ENCODE peak calls at places on chromosomes 7 and 10, in five cellular contexts. One of them, this sample, is unnamed.

GRCh38 chr10:113359664-113360063 is 193.2 kb upstream of the HABP2 start:
- DNase-seq in gastrocnemius medialis: no peak
- DNase-seq in AG04449: no peak
- DNase-seq in Panc1: no peak
- DNase-seq in PC-3: no peak
- DNase-seq in this sample: no peak

GRCh38 chr7:22173884-22174573 is 182.9 kb downstream of the RAPGEF5 start:
- DNase-seq in AG04449: no peak
- DNase-seq in PC-3: peak; percentile 68
- DNase-seq in Panc1: no peak
- DNase-seq in gastrocnemius medialis: no peak
- DNase-seq in this sample: no peak

GRCh38 chr10:33900591-33900990 is 566.1 kb upstream of the NRP1 start:
- DNase-seq in gastrocnemius medialis: no peak
- DNase-seq in AG04449: no peak
- DNase-seq in PC-3: peak; percentile 49
- DNase-seq in Panc1: no peak
- DNase-seq in this sample: no peak

GRCh38 chr10:31158000-31158658 is 126.5 kb upstream of the ZNF438 start:
- DNase-seq in AG04449: no peak
- DNase-seq in PC-3: peak; percentile 25
- DNase-seq in gastrocnemius medialis: no peak
- DNase-seq in Panc1: no peak
- DNase-seq in this sample: no peak

GRCh38 chr10:102669206-102670064 is 25.2 kb downstream of the TRIM8 start:
- DNase-seq in gastrocnemius medialis: peak; percentile 91
- DNase-seq in Panc1: no peak
- DNase-seq in PC-3: peak; percentile 65
- DNase-seq in AG04449: no peak
- DNase-seq in this sample: no peak

GRCh38 chr7:33807779-33808482 is 97.4 kb upstream of the BMPER start:
- DNase-seq in gastrocnemius medialis: no peak
- DNase-seq in PC-3: peak; percentile 67
- DNase-seq in Panc1: no peak
- DNase-seq in AG04449: peak; percentile 62
- DNase-seq in this sample: peak; percentile 67

GRCh38 chr10:89466599-89467035 is 52.2 kb downstream of the IFIT5 start:
- DNase-seq in PC-3: peak; percentile 93
- DNase-seq in gastrocnemius medialis: no peak
- DNase-seq in AG04449: no peak
- DNase-seq in Panc1: no peak
- DNase-seq in this sample: no peak

GRCh38 chr7:95141755-95142154 is 182.6 kb downstream of the PON1 start:
- DNase-seq in AG04449: no peak
- DNase-seq in Panc1: no peak
- DNase-seq in PC-3: peak; percentile 41
- DNase-seq in gastrocnemius medialis: no peak
- DNase-seq in this sample: no peak

GRCh38 chr7:101677421-101678137 is 48.5 kb upstream of the MYL10 start:
- DNase-seq in PC-3: peak; percentile 38
- DNase-seq in AG04449: no peak
- DNase-seq in gastrocnemius medialis: no peak
- DNase-seq in Panc1: no peak
- DNase-seq in this sample: no peak

GRCh38 chr7:21104124-21104500 is 317.4 kb upstream of the SP8 start:
- DNase-seq in AG04449: no peak
- DNase-seq in gastrocnemius medialis: no peak
- DNase-seq in Panc1: no peak
- DNase-seq in PC-3: peak; percentile 30
- DNase-seq in this sample: no peak

GRCh38 chr10:116637830-116638229 is 17.1 kb downstream of the PNLIPRP2 start:
- DNase-seq in Panc1: no peak
- DNase-seq in PC-3: peak; percentile 25
- DNase-seq in AG04449: no peak
- DNase-seq in gastrocnemius medialis: no peak
- DNase-seq in this sample: no peak

GRCh38 chr10:96585726-96586418 is 940 bp downstream of the TM9SF3 start:
- DNase-seq in gastrocnemius medialis: no peak
- DNase-seq in PC-3: peak; percentile 6
- DNase-seq in Panc1: no peak
- DNase-seq in AG04449: no peak
- DNase-seq in this sample: no peak

DNA sequence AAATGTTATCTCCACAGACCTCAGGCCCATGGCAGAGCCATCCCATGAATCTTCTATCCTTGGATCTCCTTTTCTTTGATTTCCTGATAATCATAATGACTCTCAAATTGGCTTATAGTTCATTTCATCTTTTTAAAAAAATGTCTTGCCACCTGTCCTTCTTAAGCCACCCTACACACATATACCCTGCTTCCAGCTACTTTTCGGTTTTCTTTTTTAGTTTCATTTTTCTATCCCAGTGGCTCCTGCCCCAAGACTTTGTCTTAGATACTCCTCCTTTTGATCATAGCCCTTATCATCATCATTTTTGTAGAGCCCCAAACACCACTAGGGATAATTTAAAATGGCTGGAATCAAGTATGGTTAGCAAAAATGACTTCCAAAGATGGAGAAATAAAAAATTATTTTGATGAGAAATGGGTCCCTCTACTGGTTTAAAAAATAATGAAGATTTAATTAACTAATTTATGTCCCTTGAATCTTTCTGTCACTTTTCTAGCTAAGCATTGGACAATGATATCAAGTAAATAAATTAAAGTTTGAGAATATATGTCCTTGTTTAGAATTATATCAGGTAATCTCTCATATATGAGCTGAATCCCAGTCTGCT is 277.3 kb upstream of the SEMA3D start:
- DNase-seq in AG04449: no peak
- DNase-seq in gastrocnemius medialis: no peak
- DNase-seq in PC-3: peak; percentile 36
- DNase-seq in Panc1: no peak
- DNase-seq in this sample: no peak
- TF ChIP-seq CTCF in AG04449: no peak
- TF ChIP-seq CTCF in gastrocnemius medialis: no peak
- TF ChIP-seq CTCF in PC-3: peak; percentile 52
- TF ChIP-seq CTCF in Panc1: peak; percentile 16
- TF ChIP-seq CTCF in this sample: no peak

DNA sequence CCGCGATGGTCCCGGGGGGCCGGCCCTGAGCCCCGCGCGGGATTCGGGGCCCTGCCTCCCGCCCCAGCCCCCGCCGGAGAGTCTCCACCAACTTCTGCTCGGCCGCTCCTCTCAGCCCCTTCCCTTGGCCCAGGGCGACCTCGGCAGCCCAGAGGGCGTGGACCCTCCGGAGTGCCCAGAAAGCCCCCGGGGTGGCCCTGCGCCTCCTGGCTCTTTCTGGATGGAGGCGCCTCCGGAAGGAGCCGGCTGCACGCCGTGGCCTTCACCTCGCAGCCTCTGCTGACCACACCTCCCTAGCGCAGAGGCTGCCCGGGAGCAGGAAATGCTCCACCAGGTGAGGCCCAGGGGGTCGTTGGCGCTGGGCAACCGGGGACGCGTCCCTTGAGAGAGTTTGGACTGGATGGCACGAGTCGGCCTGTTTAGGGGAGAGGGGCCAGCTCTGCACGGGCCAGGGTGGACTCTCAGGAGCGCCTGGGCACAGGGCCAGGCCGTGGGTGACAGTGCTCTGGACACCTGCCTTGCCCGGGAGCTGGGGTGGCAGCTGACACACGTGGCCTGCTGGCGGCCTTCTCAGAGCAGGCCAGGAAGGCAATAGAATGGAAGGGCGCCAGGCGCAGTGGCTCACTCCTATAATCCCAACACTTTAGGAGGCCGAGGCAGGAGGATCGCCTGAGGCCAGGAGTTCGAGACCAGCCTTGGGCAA is 594 bp downstream of the ZNF853 start:
- DNase-seq in gastrocnemius medialis: no peak
- DNase-seq in AG04449: no peak
- DNase-seq in Panc1: no peak
- DNase-seq in PC-3: peak; percentile 15
- DNase-seq in this sample: no peak
- H3K4me3 ChIP-seq in gastrocnemius medialis: peak overlapping the region; percentile 77
- H3K4me3 ChIP-seq in AG04449: peak overlapping the region; percentile 55
- H3K4me3 ChIP-seq in Panc1: peak overlapping the region; percentile 46
- H3K4me3 ChIP-seq in PC-3: peak overlapping the region; percentile 65
- H3K4me3 ChIP-seq in this sample: peak overlapping the region; percentile 39

GRCh38 chr10:86391236-86391840 is 24.7 kb upstream of the GRID1 start:
- DNase-seq in Panc1: no peak
- DNase-seq in AG04449: no peak
- DNase-seq in PC-3: no peak
- DNase-seq in gastrocnemius medialis: no peak
- DNase-seq in this sample: no peak

GRCh38 chr10:86388119-86388704 is 21.6 kb upstream of the GRID1 start:
- DNase-seq in gastrocnemius medialis: no peak
- DNase-seq in Panc1: no peak
- DNase-seq in PC-3: no peak
- DNase-seq in AG04449: no peak
- DNase-seq in this sample: no peak

GRCh38 chr10:86387221-86387794 is 20.7 kb upstream of the GRID1 start:
- DNase-seq in AG04449: no peak
- DNase-seq in PC-3: no peak
- DNase-seq in Panc1: no peak
- DNase-seq in gastrocnemius medialis: no peak
- DNase-seq in this sample: no peak

GRCh38 chr10:86390337-86391120 is 23.9 kb upstream of the GRID1 start:
- DNase-seq in AG04449: no peak
- DNase-seq in Panc1: no peak
- DNase-seq in gastrocnemius medialis: no peak
- DNase-seq in PC-3: no peak
- DNase-seq in this sample: no peak

DNA sequence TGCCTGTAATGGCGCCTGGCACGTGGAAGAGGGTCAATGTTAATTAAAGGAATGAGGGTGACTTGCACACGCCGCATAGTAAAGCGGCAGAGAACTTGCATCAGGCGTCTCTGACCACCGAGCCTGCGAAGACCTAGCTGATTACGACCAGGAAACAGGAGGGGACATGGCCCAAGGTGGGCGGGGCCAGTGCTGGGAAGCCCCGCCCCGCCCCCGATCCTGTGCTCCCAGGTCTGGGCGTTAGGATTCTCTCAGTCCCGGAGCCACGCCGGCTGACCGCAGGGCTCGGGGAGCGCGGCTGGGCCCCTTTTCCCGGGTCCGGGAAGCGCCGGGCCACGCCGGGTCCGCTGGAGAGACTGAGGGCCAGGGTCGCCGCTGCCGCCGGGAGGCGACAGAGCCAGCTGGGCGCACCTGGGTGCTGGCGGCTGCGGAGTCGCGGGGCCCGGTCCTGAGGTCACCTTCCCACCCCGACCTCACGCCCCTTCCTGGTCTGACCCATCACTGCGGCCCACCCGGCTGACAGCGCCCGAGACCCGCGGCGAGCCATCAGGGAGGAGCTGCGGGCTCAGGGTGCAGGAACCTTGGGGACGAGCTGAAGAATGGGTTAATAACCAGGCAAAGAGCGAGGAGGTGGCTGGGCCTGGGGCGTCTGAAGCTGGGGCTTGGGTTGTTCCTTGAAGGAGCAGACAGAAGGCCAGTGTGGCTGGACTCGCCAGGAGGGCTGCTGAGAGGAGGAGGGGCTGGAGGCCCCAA is 23.0 kb upstream of the GRID1 start:
- DNase-seq in PC-3: no peak
- DNase-seq in Panc1: no peak
- DNase-seq in AG04449: no peak
- DNase-seq in gastrocnemius medialis: no peak
- DNase-seq in this sample: no peak
- TF ChIP-seq CTCF in PC-3: no peak
- TF ChIP-seq CTCF in Panc1: no peak
- TF ChIP-seq CTCF in AG04449: no peak
- TF ChIP-seq CTCF in gastrocnemius medialis: no peak
- TF ChIP-seq CTCF in this sample: no peak

GRCh38 chr10:100827819-100828743 is 82.7 kb downstream of the PAX2 start:
- DNase-seq in PC-3: peak; percentile 30
- DNase-seq in Panc1: no peak
- DNase-seq in AG04449: no peak
- DNase-seq in gastrocnemius medialis: no peak
- DNase-seq in this sample: no peak
- H3K4me3 ChIP-seq in PC-3: peak overlapping the region; percentile 65
- H3K4me3 ChIP-seq in Panc1: no peak overlapping the region
- H3K4me3 ChIP-seq in AG04449: no peak overlapping the region
- H3K4me3 ChIP-seq in gastrocnemius medialis: peak overlapping the region; percentile 57
- H3K4me3 ChIP-seq in this sample: no peak overlapping the region

GRCh38 chr7:77696643-77697534 is 630 bp downstream of the RSBN1L start:
- DNase-seq in PC-3: peak; percentile 47
- DNase-seq in gastrocnemius medialis: peak; percentile 43
- DNase-seq in Panc1: no peak
- DNase-seq in AG04449: no peak
- DNase-seq in this sample: no peak
- TF ChIP-seq CTCF in PC-3: no peak
- TF ChIP-seq CTCF in gastrocnemius medialis: no peak
- TF ChIP-seq CTCF in Panc1: no peak
- TF ChIP-seq CTCF in AG04449: no peak
- TF ChIP-seq CTCF in this sample: no peak

GRCh38 chr10:95505641-95506040 is 55.5 kb downstream of the SORBS1 start:
- DNase-seq in AG04449: no peak
- DNase-seq in Panc1: no peak
- DNase-seq in PC-3: no peak
- DNase-seq in gastrocnemius medialis: no peak
- DNase-seq in this sample: no peak

GRCh38 chr10:95503526-95503925 is 57.6 kb downstream of the SORBS1 start:
- DNase-seq in gastrocnemius medialis: no peak
- DNase-seq in Panc1: no peak
- DNase-seq in AG04449: no peak
- DNase-seq in PC-3: no peak
- DNase-seq in this sample: no peak

GRCh38 chr10:95504187-95504800 is 56.9 kb downstream of the SORBS1 start:
- DNase-seq in Panc1: no peak
- DNase-seq in gastrocnemius medialis: no peak
- DNase-seq in AG04449: no peak
- DNase-seq in PC-3: no peak
- DNase-seq in this sample: no peak

GRCh38 chr10:95506056-95506737 is 55.0 kb downstream of the SORBS1 start:
- DNase-seq in gastrocnemius medialis: no peak
- DNase-seq in Panc1: no peak
- DNase-seq in PC-3: no peak
- DNase-seq in AG04449: no peak
- DNase-seq in this sample: no peak

GRCh38 chr10:95505084-95505610 is 56.0 kb downstream of the SORBS1 start:
- DNase-seq in PC-3: no peak
- DNase-seq in Panc1: no peak
- DNase-seq in gastrocnemius medialis: no peak
- DNase-seq in AG04449: no peak
- DNase-seq in this sample: no peak
- H3K4me3 ChIP-seq in PC-3: no peak overlapping the region
- H3K4me3 ChIP-seq in Panc1: no peak overlapping the region
- H3K4me3 ChIP-seq in gastrocnemius medialis: no peak overlapping the region
- H3K4me3 ChIP-seq in AG04449: no peak overlapping the region
- H3K4me3 ChIP-seq in this sample: no peak overlapping the region

This sample was measured in HFF-Myc.